ENCODE peak calls at places on chromosome 4, in seven cellular contexts. One of them, this sample, is unnamed.

GRCh38 chr4:89939994-89940393 is 45.3 kb downstream of the MMRN1 start:
- DNase-seq in fibroblast of pulmonary artery: peak
- DNase-seq in fibroblast of the aortic adventitia: no peak
- DNase-seq in mammary epithelial cell: no peak
- DNase-seq in cardiac fibroblast: peak
- DNase-seq in lower lobe of right lung: no peak
- DNase-seq in fibroblast of mammary gland: no peak
- DNase-seq in this sample: no peak

GRCh38 chr4:35102111-35102510 is 1142.2 kb downstream of the ARAP2 start:
- DNase-seq in lower lobe of right lung: no peak
- DNase-seq in mammary epithelial cell: no peak
- DNase-seq in fibroblast of pulmonary artery: no peak
- DNase-seq in cardiac fibroblast: no peak
- DNase-seq in fibroblast of the aortic adventitia: no peak
- DNase-seq in fibroblast of mammary gland: no peak
- DNase-seq in this sample: no peak

GRCh38 chr4:151169223-151169622 is 69.8 kb downstream of the RPS3A start:
- DNase-seq in mammary epithelial cell: no peak
- DNase-seq in cardiac fibroblast: peak
- DNase-seq in fibroblast of the aortic adventitia: peak
- DNase-seq in fibroblast of pulmonary artery: peak
- DNase-seq in fibroblast of mammary gland: peak
- DNase-seq in lower lobe of right lung: no peak
- DNase-seq in this sample: peak

GRCh38 chr4:126701756-126702155 is 931.0 kb upstream of the INTU start:
- DNase-seq in lower lobe of right lung: no peak
- DNase-seq in fibroblast of mammary gland: peak
- DNase-seq in mammary epithelial cell: peak
- DNase-seq in fibroblast of pulmonary artery: peak
- DNase-seq in fibroblast of the aortic adventitia: peak
- DNase-seq in cardiac fibroblast: peak
- DNase-seq in this sample: peak

GRCh38 chr4:54229631-54230478 is 762 bp downstream of the PDGFRA start:
- DNase-seq in fibroblast of mammary gland: peak
- DNase-seq in lower lobe of right lung: peak
- DNase-seq in fibroblast of the aortic adventitia: peak
- DNase-seq in mammary epithelial cell: no peak
- DNase-seq in cardiac fibroblast: peak
- DNase-seq in fibroblast of pulmonary artery: peak
- DNase-seq in this sample: peak

GRCh38 chr4:148926861-148927260 is 484.6 kb upstream of the NR3C2 start:
- DNase-seq in fibroblast of mammary gland: peak
- DNase-seq in cardiac fibroblast: peak
- DNase-seq in lower lobe of right lung: no peak
- DNase-seq in mammary epithelial cell: peak
- DNase-seq in fibroblast of pulmonary artery: peak
- DNase-seq in fibroblast of the aortic adventitia: peak
- DNase-seq in this sample: peak

GRCh38 chr4:78720994-78721677 is 55.0 kb upstream of the BMP2K start:
- DNase-seq in lower lobe of right lung: no peak
- DNase-seq in fibroblast of the aortic adventitia: no peak
- DNase-seq in cardiac fibroblast: no peak
- DNase-seq in fibroblast of mammary gland: no peak
- DNase-seq in mammary epithelial cell: no peak
- DNase-seq in fibroblast of pulmonary artery: no peak
- DNase-seq in this sample: no peak

GRCh38 chr4:121736735-121737351 is 28.1 kb downstream of the SMIM43 start:
- DNase-seq in fibroblast of pulmonary artery: peak
- DNase-seq in lower lobe of right lung: no peak
- DNase-seq in fibroblast of the aortic adventitia: peak
- DNase-seq in fibroblast of mammary gland: peak
- DNase-seq in mammary epithelial cell: peak
- DNase-seq in cardiac fibroblast: peak
- DNase-seq in this sample: peak

GRCh38 chr4:83252782-83253405 is 31.7 kb downstream of the COQ2 start:
- DNase-seq in fibroblast of the aortic adventitia: peak
- DNase-seq in lower lobe of right lung: peak
- DNase-seq in fibroblast of mammary gland: peak
- DNase-seq in cardiac fibroblast: peak
- DNase-seq in fibroblast of pulmonary artery: peak
- DNase-seq in mammary epithelial cell: peak
- DNase-seq in this sample: peak

GRCh38 chr4:47135210-47135609 is 103.8 kb downstream of the GABRB1 start:
- DNase-seq in fibroblast of pulmonary artery: no peak
- DNase-seq in cardiac fibroblast: no peak
- DNase-seq in fibroblast of the aortic adventitia: no peak
- DNase-seq in mammary epithelial cell: no peak
- DNase-seq in fibroblast of mammary gland: no peak
- DNase-seq in lower lobe of right lung: no peak
- DNase-seq in this sample: no peak

GRCh38 chr4:21457086-21457840 is 491.3 kb downstream of the KCNIP4 start:
- DNase-seq in lower lobe of right lung: no peak
- DNase-seq in mammary epithelial cell: no peak
- DNase-seq in fibroblast of mammary gland: no peak
- DNase-seq in fibroblast of pulmonary artery: no peak
- DNase-seq in cardiac fibroblast: no peak
- DNase-seq in fibroblast of the aortic adventitia: no peak
- DNase-seq in this sample: no peak

DNA sequence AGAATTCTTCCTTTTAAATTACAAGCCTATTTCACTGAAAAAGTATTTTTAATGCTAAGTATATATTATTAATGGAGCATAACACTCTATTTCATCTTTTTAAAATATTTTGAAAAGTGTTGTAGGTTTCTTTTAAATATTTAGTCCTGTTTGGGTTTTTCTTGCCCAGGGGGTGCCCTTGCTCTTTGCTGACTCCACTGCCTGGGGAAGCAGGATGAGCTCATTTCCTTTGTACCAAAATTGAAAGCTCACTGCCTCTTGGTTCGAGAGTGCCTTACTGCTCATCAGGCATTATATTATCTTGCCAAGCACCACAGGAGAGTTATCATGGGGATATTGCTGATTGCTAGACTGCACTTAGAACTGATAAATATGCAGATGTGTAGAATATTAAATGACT is 819.2 kb downstream of the PCDH18 start:
- DNase-seq in fibroblast of pulmonary artery: peak
- DNase-seq in cardiac fibroblast: peak
- DNase-seq in lower lobe of right lung: no peak
- DNase-seq in fibroblast of mammary gland: peak
- DNase-seq in fibroblast of the aortic adventitia: peak
- DNase-seq in mammary epithelial cell: no peak
- DNase-seq in this sample: no peak
- TF ChIP-seq CTCF in fibroblast of pulmonary artery: no peak
- TF ChIP-seq CTCF in cardiac fibroblast: peak
- TF ChIP-seq CTCF in lower lobe of right lung: no peak
- TF ChIP-seq CTCF in fibroblast of mammary gland: no peak
- TF ChIP-seq CTCF in fibroblast of the aortic adventitia: peak
- TF ChIP-seq CTCF in mammary epithelial cell: peak
- TF ChIP-seq CTCF in this sample: no peak

GRCh38 chr4:188396037-188396436 is 256.8 kb downstream of the TRIML1 start:
- DNase-seq in lower lobe of right lung: no peak
- DNase-seq in fibroblast of mammary gland: no peak
- DNase-seq in cardiac fibroblast: no peak
- DNase-seq in fibroblast of the aortic adventitia: no peak
- DNase-seq in mammary epithelial cell: no peak
- DNase-seq in fibroblast of pulmonary artery: no peak
- DNase-seq in this sample: no peak
- H3K4me3 ChIP-seq in lower lobe of right lung: no peak
- H3K4me3 ChIP-seq in fibroblast of mammary gland: no peak
- H3K4me3 ChIP-seq in cardiac fibroblast: no peak
- H3K4me3 ChIP-seq in fibroblast of the aortic adventitia: no peak
- H3K4me3 ChIP-seq in mammary epithelial cell: no peak
- H3K4me3 ChIP-seq in fibroblast of pulmonary artery: no peak
- H3K4me3 ChIP-seq in this sample: no peak

GRCh38 chr4:138063581-138063980 is 178.6 kb downstream of the SLC7A11 start:
- DNase-seq in fibroblast of the aortic adventitia: no peak
- DNase-seq in mammary epithelial cell: no peak
- DNase-seq in cardiac fibroblast: no peak
- DNase-seq in fibroblast of mammary gland: no peak
- DNase-seq in fibroblast of pulmonary artery: no peak
- DNase-seq in lower lobe of right lung: no peak
- DNase-seq in this sample: no peak
- TF ChIP-seq CTCF in fibroblast of the aortic adventitia: no peak
- TF ChIP-seq CTCF in mammary epithelial cell: no peak
- TF ChIP-seq CTCF in cardiac fibroblast: peak
- TF ChIP-seq CTCF in fibroblast of mammary gland: no peak
- TF ChIP-seq CTCF in fibroblast of pulmonary artery: no peak
- TF ChIP-seq CTCF in lower lobe of right lung: no peak
- TF ChIP-seq CTCF in this sample: no peak

DNA sequence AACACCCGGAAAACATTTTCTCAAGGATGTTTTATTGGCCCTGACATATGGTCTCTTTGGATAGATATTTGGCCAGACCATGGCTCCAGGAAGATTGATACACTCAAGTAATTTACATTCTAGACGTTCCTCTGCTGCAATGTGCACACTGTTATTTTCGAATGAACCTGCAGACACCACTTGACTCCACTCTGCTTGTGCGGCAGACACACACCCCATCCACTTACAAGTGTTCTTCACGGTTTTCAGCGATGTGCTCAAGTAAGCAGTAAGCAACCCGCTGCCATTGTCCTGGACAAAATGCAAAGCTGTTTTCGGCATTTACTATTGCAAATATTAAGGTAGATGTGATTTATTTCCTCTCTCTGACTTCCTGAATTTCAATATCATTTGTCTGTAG is 12.0 kb upstream of the GPM6A start:
- DNase-seq in mammary epithelial cell: no peak
- DNase-seq in fibroblast of pulmonary artery: no peak
- DNase-seq in cardiac fibroblast: no peak
- DNase-seq in fibroblast of mammary gland: no peak
- DNase-seq in fibroblast of the aortic adventitia: no peak
- DNase-seq in lower lobe of right lung: no peak
- DNase-seq in this sample: no peak
- H3K4me3 ChIP-seq in mammary epithelial cell: no peak
- H3K4me3 ChIP-seq in fibroblast of pulmonary artery: no peak
- H3K4me3 ChIP-seq in cardiac fibroblast: no peak
- H3K4me3 ChIP-seq in fibroblast of mammary gland: no peak
- H3K4me3 ChIP-seq in fibroblast of the aortic adventitia: no peak
- H3K4me3 ChIP-seq in lower lobe of right lung: no peak
- H3K4me3 ChIP-seq in this sample: no peak

GRCh38 chr4:102500371-102501175 is 586 bp upstream of the NFKB1 start:
- DNase-seq in cardiac fibroblast: peak
- DNase-seq in fibroblast of the aortic adventitia: peak
- DNase-seq in mammary epithelial cell: peak
- DNase-seq in fibroblast of mammary gland: peak
- DNase-seq in fibroblast of pulmonary artery: peak
- DNase-seq in lower lobe of right lung: peak
- DNase-seq in this sample: peak
- TF ChIP-seq CTCF in cardiac fibroblast: no peak
- TF ChIP-seq CTCF in fibroblast of the aortic adventitia: peak
- TF ChIP-seq CTCF in mammary epithelial cell: peak
- TF ChIP-seq CTCF in fibroblast of mammary gland: no peak
- TF ChIP-seq CTCF in fibroblast of pulmonary artery: no peak
- TF ChIP-seq CTCF in lower lobe of right lung: peak
- TF ChIP-seq CTCF in this sample: peak

GRCh38 chr4:26028793-26029511 is 114.9 kb downstream of the SMIM20 start:
- DNase-seq in fibroblast of mammary gland: peak
- DNase-seq in cardiac fibroblast: peak
- DNase-seq in mammary epithelial cell: no peak
- DNase-seq in fibroblast of the aortic adventitia: peak
- DNase-seq in lower lobe of right lung: peak
- DNase-seq in fibroblast of pulmonary artery: peak
- DNase-seq in this sample: peak
- H3K4me3 ChIP-seq in fibroblast of mammary gland: no peak
- H3K4me3 ChIP-seq in cardiac fibroblast: peak
- H3K4me3 ChIP-seq in mammary epithelial cell: no peak
- H3K4me3 ChIP-seq in fibroblast of the aortic adventitia: no peak
- H3K4me3 ChIP-seq in lower lobe of right lung: peak
- H3K4me3 ChIP-seq in fibroblast of pulmonary artery: no peak
- H3K4me3 ChIP-seq in this sample: peak

GRCh38 chr4:8110071-8110986 is 48.3 kb downstream of the ABLIM2 start:
- DNase-seq in lower lobe of right lung: no peak
- DNase-seq in fibroblast of pulmonary artery: peak
- DNase-seq in mammary epithelial cell: peak
- DNase-seq in cardiac fibroblast: peak
- DNase-seq in fibroblast of the aortic adventitia: no peak
- DNase-seq in fibroblast of mammary gland: no peak
- DNase-seq in this sample: no peak
- TF ChIP-seq CTCF in lower lobe of right lung: peak
- TF ChIP-seq CTCF in fibroblast of pulmonary artery: peak
- TF ChIP-seq CTCF in mammary epithelial cell: no peak
- TF ChIP-seq CTCF in cardiac fibroblast: peak
- TF ChIP-seq CTCF in fibroblast of the aortic adventitia: peak
- TF ChIP-seq CTCF in fibroblast of mammary gland: no peak
- TF ChIP-seq CTCF in this sample: no peak